ENCODE peak calls at places on chromosome 22, in six cellular contexts. Y, S, K, X, U and P are unnamed samples.
A peak's percentile ranks its signal among the peaks of the same experiment; 100 is the strongest.

GRCh38 chr22:17807571-17808410 is 33.5 kb upstream of the BID start:
- DNase-seq in K (peak; percentile 89), Y (no peak), U (no peak), S (peak; percentile 46), X (no peak), P (no peak)

GRCh38 chr22:20918663-20919220 is 1.5 kb downstream of the CRKL start:
- DNase-seq in S (no peak), U (no peak), K (no peak), Y (no peak), X (no peak), P (no peak)

GRCh38 chr22:33986167-33986771 is 66.0 kb upstream of the LARGE1 start:
- DNase-seq in U (no peak), X (no peak), Y (no peak), S (no peak), K (no peak), P (no peak)

GRCh38 chr22:49812838-49813237 is 14.8 kb downstream of the BRD1 start:
- DNase-seq in Y (no peak), S (peak; percentile 69), K (peak; percentile 32), U (no peak), X (no peak), P (no peak)

GRCh38 chr22:33385611-33386010 is 327.4 kb upstream of the SYN3 start:
- DNase-seq in K (no peak), X (no peak), S (no peak), Y (no peak), U (no peak), P (no peak)

GRCh38 chr22:19377565-19378361 is 53.8 kb downstream of the HIRA start:
- DNase-seq in Y (no peak), S (no peak), X (no peak), U (no peak), K (no peak), P (no peak)

GRCh38 chr22:37775785-37776638 is 31.7 kb upstream of the GCAT start:
- DNase-seq in K (peak; percentile 54), S (peak; percentile 27), X (no peak), U (no peak), Y (no peak), P (no peak)

GRCh38 chr22:42388130-42388797 is 43.9 kb downstream of the NFAM1 start:
- DNase-seq in U (peak; percentile 85), K (no peak), S (no peak), X (peak; percentile 95), Y (peak; percentile 69), P (peak; percentile 66)

GRCh38 chr22:24698266-24698926 is 76.1 kb downstream of the PIWIL3 start:
- DNase-seq in Y (no peak), S (no peak), U (no peak), K (no peak), X (no peak), P (no peak)

GRCh38 chr22:42872821-42873220 is 15.7 kb upstream of the ARFGAP3 start:
- DNase-seq in Y (no peak), K (no peak), X (no peak), S (no peak), U (no peak), P (no peak)

GRCh38 chr22:39727541-39727940 is 157.0 kb downstream of the CACNA1I start:
- DNase-seq in K (no peak), Y (no peak), U (no peak), X (no peak), S (peak; percentile 44), P (no peak)

GRCh38 chr22:20750461-20751184 is 23.3 kb upstream of the SERPIND1 start:
- DNase-seq in X (peak; percentile 80), S (peak; percentile 93), K (peak; percentile 73), Y (no peak), U (no peak), P (peak; percentile 12)

GRCh38 chr22:24431309-24432034 is 4.1 kb downstream of the ADORA2A start:
- DNase-seq in U (no peak), X (no peak), K (peak; percentile 48), S (no peak), Y (no peak), P (no peak)

GRCh38 chr22:18952022-18952421 is 15.9 kb upstream of the PRODH start:
- DNase-seq in K (peak; percentile 32), X (no peak), Y (no peak), S (no peak), U (no peak), P (no peak)

GRCh38 chr22:38924197-38924952 is 33.0 kb upstream of the APOBEC3A start:
- DNase-seq in X (peak; percentile 93), Y (peak; percentile 89), S (peak; percentile 75), K (peak; percentile 94), U (no peak), P (peak; percentile 88)

GRCh38 chr22:38715852-38716251 is 10.1 kb downstream of the GTPBP1 start:
- DNase-seq in S (no peak), X (no peak), Y (no peak), K (no peak), U (no peak), P (no peak)

GRCh38 chr22:43412808-43413785 is 1.3 kb downstream of the MPPED1 start:
- DNase-seq in X (no peak), S (no peak), K (no peak), Y (no peak), U (no peak), P (no peak)

GRCh38 chr22:25120093-25120561 is 79.5 kb upstream of the CRYBB3 start:
- DNase-seq in U (peak; percentile 62), S (no peak), K (peak; percentile 73), X (peak; percentile 51), Y (no peak), P (no peak)

GRCh38 chr22:29203883-29204282 is 1.8 kb upstream of the EMID1 start:
- DNase-seq in Y (no peak), S (no peak), X (no peak), U (no peak), K (no peak), P (no peak)

GRCh38 chr22:36293606-36294292 is 40.8 kb downstream of the APOL1 start:
- DNase-seq in Y (no peak), U (no peak), K (peak; percentile 76), S (no peak), X (no peak), P (no peak)

GRCh38 chr22:46107753-46108563 is 42.4 kb upstream of the PPARA start:
- DNase-seq in K (no peak), S (no peak), X (no peak), Y (no peak), U (no peak), P (no peak)

GRCh38 chr22:26634189-26634588 is 12.4 kb downstream of the CRYBA4 start:
- DNase-seq in U (no peak), X (no peak), Y (no peak), K (no peak), S (no peak), P (no peak)

GRCh38 chr22:19597399-19597735 is 73.2 kb upstream of the CLDN5 start:
- DNase-seq in Y (no peak), X (no peak), S (no peak), K (no peak), U (no peak), P (no peak)

GRCh38 chr22:44729391-44730012 is 22.9 kb upstream of the ARHGAP8 start:
- DNase-seq in U (no peak), S (no peak), Y (no peak), X (no peak), K (no peak), P (no peak)

GRCh38 chr22:43039800-43040199 is 24.9 kb upstream of the PACSIN2 start:
- DNase-seq in U (no peak), Y (no peak), X (no peak), K (no peak), S (no peak), P (no peak)

GRCh38 chr22:45490836-45491235 is 11.8 kb upstream of the FBLN1 start:
- DNase-seq in U (no peak), K (peak; percentile 21), X (no peak), Y (no peak), S (no peak), P (no peak)

GRCh38 chr22:23242473-23243001 is 62.2 kb downstream of the BCR start:
- DNase-seq in X (no peak), Y (no peak), K (no peak), U (peak; percentile 86), S (no peak), P (no peak)

GRCh38 chr22:36237462-36238347 is 1.6 kb downstream of the APOL2 start:
- DNase-seq in U (no peak), S (peak; percentile 24), X (no peak), Y (no peak), K (no peak), P (no peak)

GRCh38 chr22:40310081-40310770 is 36.1 kb upstream of the ADSL start:
- DNase-seq in S (peak; percentile 92), X (no peak), Y (no peak), U (no peak), K (no peak), P (no peak)

GRCh38 chr22:39688186-39688768 is 117.7 kb downstream of the CACNA1I start:
- DNase-seq in K (no peak), U (no peak), S (no peak), Y (no peak), X (no peak), P (no peak)

GRCh38 chr22:48536691-48537591 is 1290.7 kb downstream of the BRD1 start:
- DNase-seq in S (peak; percentile 52), K (peak; percentile 87), Y (no peak), U (no peak), X (no peak), P (no peak)

GRCh38 chr22:28021116-28021997 is 102.3 kb upstream of the PITPNB start:
- DNase-seq in X (no peak), K (peak; percentile 37), Y (no peak), U (no peak), S (no peak), P (no peak)

GRCh38 chr22:35601743-35602633 is 15.1 kb downstream of the MB start:
- DNase-seq in S (peak; percentile 88), Y (no peak), U (no peak), X (no peak), K (peak; percentile 27), P (no peak)

GRCh38 chr22:22576244-22576988 is 17.4 kb upstream of the PRAME start:
- DNase-seq in X (no peak), S (peak; percentile 80), U (peak; percentile 83), Y (no peak), K (no peak), P (peak; percentile 3)

GRCh38 chr22:32754413-32755041 is 47.0 kb upstream of the TIMP3 start:
- DNase-seq in U (peak; percentile 68), X (no peak), Y (no peak), K (no peak), S (peak; percentile 76), P (no peak)